ENCODE peak calls at places on chromosomes 7 and 10, in seven cellular contexts. A is activated CD8-positive, alpha-beta T cell treated with anti-CD3 and anti-CD28 coated beads for 36 hours; H is right atrium auricular region; Q is SJCRH30; M is nephron progenitor cell; G is activated gamma-delta T cell treated with Interleukin-2 at 50 U/mL for 16 hours; T is GM19239. I is an unnamed sample.

GRCh38 chr10:103355906-103356599 is 5.1 kb upstream of the PCGF6 start:
- DNase-seq in A (no peak), Q (no peak), T (no peak), G (no peak), M (no peak), H (no peak), I (no peak)

GRCh38 chr7:144390481-144390880 is 13.0 kb downstream of the NOBOX start:
- DNase-seq in M (no peak), T (no peak), H (peak), A (no peak), Q (no peak), G (no peak), I (no peak)

GRCh38 chr10:23448802-23449570 is 10.1 kb downstream of the OTUD1 start:
- DNase-seq in Q (peak), H (no peak), A (no peak), T (peak), G (no peak), M (no peak), I (peak)

GRCh38 chr10:97713351-97713827 is at the start of gene MARVELD1:
- DNase-seq in H (peak), T (no peak), A (peak), M (peak), G (no peak), Q (peak), I (peak)

GRCh38 chr10:33229252-33229943 is 105.1 kb downstream of the NRP1 start:
- DNase-seq in M (no peak), T (no peak), A (no peak), H (no peak), Q (no peak), G (no peak), I (peak)

GRCh38 chr10:101229275-101230184 is at the start of gene LBX1:
- DNase-seq in M (peak), Q (peak), A (no peak), T (no peak), H (no peak), G (no peak), I (no peak)

GRCh38 chr7:35727571-35727970 is 32.6 kb upstream of the HERPUD2 start:
- DNase-seq in M (no peak), T (no peak), G (peak), A (peak), H (no peak), Q (no peak), I (peak)

GRCh38 chr7:28623105-28623730 is 210.9 kb downstream of the CREB5 start:
- DNase-seq in H (no peak), A (no peak), Q (peak), G (no peak), T (no peak), M (no peak), I (no peak)

GRCh38 chr10:79449181-79450146 is 4.0 kb upstream of the ZCCHC24 start:
- DNase-seq in M (peak), T (no peak), Q (peak), A (no peak), H (no peak), G (no peak), I (no peak)

GRCh38 chr10:66349726-66350125 is 576.1 kb upstream of the LRRTM3 start:
- DNase-seq in H (no peak), T (no peak), Q (no peak), A (no peak), G (no peak), M (no peak), I (no peak)

GRCh38 chr7:98913612-98914011 is 35.3 kb downstream of the TRRAP start:
- DNase-seq in A (no peak), T (no peak), H (no peak), Q (no peak), G (no peak), M (no peak), I (no peak)

GRCh38 chr10:128382225-128382624 is 256.0 kb upstream of the MKI67 start:
- DNase-seq in T (no peak), Q (no peak), M (no peak), A (no peak), H (no peak), G (no peak), I (no peak)

I was measured in cardiac muscle cell.